ENCODE peak calls at places on chromosomes 6 and 20, in six cellular contexts. W, K, J, Q, H and S are unnamed samples.

GRCh38 chr6:2132416-2132815 is 113.0 kb downstream of the GMDS start:
- DNase-seq in W (no peak), K (peak), J (no peak), Q (no peak), H (no peak), S (no peak)

GRCh38 chr20:1185316-1185741 is 548 bp upstream of the TMEM74B start:
- DNase-seq in W (no peak), K (no peak), J (peak), Q (peak), H (no peak), S (peak)

GRCh38 chr6:148998704-148999103 is 251.9 kb downstream of the UST start:
- DNase-seq in W (no peak), K (no peak), J (peak), Q (no peak), H (no peak), S (no peak)

GRCh38 chr6:4169028-4169789 is 33.8 kb upstream of the ECI2 start:
- DNase-seq in W (no peak), K (peak), J (no peak), Q (no peak), H (no peak), S (no peak)

GRCh38 chr20:3592931-3593330 is 70.3 kb downstream of the GFRA4 start:
- DNase-seq in W (no peak), K (no peak), J (no peak), Q (no peak), H (no peak), S (peak)

GRCh38 chr20:50339196-50339901 is 148.7 kb downstream of the CEBPB start:
- DNase-seq in W (no peak), K (peak), J (peak), Q (no peak), H (no peak), S (no peak)

GRCh38 chr20:51800132-51800721 is 2.1 kb downstream of the SALL4 start:
- DNase-seq in W (peak), K (no peak), J (peak), Q (peak), H (peak), S (peak)

GRCh38 chr6:30795549-30796293 is 51.4 kb upstream of the IER3 start:
- DNase-seq in W (no peak), K (no peak), J (no peak), Q (no peak), H (no peak), S (no peak)

GRCh38 chr6:4055420-4056041 is 23.4 kb downstream of the FAM217A start:
- DNase-seq in W (no peak), K (peak), J (peak), Q (no peak), H (no peak), S (peak)

DNA sequence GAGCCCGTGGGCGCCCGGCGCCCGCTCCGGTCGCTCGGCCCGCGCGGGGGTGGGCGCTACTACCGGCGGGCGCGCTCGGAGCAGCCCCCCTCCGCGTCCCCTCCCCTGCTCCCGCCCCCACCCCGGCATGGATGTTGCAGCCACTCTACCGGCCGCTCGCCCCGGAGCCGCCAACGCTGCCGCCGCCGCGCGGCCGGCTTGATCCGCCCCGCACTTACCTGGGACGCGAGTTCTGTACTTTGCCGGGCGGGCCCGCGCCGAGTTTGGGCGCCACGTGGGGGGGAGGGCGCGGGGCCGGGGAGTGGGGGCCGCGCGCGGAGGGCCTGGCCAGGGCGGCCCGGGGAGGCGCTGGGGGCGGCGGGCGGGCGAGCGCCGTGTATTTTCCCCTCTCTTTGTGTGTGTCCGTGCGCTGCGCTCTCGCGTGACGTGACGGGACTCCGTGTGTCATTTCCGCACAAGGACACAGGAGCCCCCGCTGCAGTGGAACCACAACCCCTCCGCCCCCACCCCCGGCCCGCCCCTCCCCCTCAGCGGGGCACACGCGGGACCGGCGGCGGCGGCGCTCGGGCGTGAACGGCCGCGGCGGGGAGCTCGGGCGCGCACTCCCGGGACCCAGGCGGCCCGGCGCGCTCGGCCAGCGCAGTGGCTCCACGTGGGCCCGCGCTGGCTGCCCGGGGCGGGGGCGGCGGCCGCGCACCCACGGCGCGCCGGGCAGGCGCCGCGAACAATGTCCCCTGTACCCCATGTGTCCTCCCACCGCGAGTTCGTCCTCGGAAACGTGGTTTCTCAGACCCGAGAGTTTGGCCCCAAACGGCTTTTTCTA is at the start of gene BEND3:
- DNase-seq in W (no peak), K (no peak), J (peak), Q (peak), H (no peak), S (peak)
- H3K18ac ChIP-seq in W (peak), K (no peak), J (peak), Q (peak), H (peak), S (peak)

GRCh38 chr6:158514176-158514575 is 45.7 kb upstream of the TMEM181 start:
- DNase-seq in W (no peak), K (no peak), J (no peak), Q (no peak), H (no peak), S (no peak)

GRCh38 chr6:158516098-158516497 is 43.8 kb upstream of the TMEM181 start:
- DNase-seq in W (no peak), K (no peak), J (no peak), Q (no peak), H (no peak), S (no peak)

GRCh38 chr6:158509465-158509864 is 50.4 kb upstream of the TMEM181 start:
- DNase-seq in W (peak), K (no peak), J (no peak), Q (no peak), H (no peak), S (no peak)

GRCh38 chr6:158514991-158515390 is 44.9 kb upstream of the TMEM181 start:
- DNase-seq in W (no peak), K (no peak), J (no peak), Q (no peak), H (no peak), S (no peak)

DNA sequence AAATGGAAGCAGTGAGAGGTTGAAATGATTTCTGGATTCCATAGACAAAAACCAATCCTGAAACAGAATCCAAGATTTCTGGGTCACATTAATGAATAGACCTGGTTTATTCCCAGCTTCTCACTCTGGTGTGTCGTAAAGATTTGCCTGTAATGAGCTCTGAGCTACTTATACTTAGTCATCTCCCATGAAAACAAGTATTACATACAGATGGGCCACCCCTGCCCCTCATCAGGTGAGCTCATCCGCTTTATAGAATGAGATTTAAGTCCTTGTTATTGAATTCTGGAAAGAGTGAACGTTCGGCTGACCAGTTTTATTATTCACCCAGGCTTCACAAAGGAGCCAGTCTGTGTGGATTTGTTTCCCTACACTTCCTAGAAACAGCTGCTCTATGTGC is 47.1 kb upstream of the TMEM181 start:
- DNase-seq in W (no peak), K (no peak), J (no peak), Q (no peak), H (no peak), S (no peak)
- H2BK5ac ChIP-seq in W (no peak), K (no peak), J (no peak), Q (no peak), H (no peak), S (no peak)

GRCh38 chr6:46395530-46395929 is 95.7 kb downstream of the RCAN2 start:
- DNase-seq in W (no peak), K (no peak), J (no peak), Q (no peak), H (no peak), S (no peak)

GRCh38 chr6:46392294-46392693 is 99.0 kb downstream of the RCAN2 start:
- DNase-seq in W (no peak), K (no peak), J (no peak), Q (no peak), H (no peak), S (no peak)

GRCh38 chr6:46390153-46390876 is 100.9 kb downstream of the RCAN2 start:
- DNase-seq in W (no peak), K (no peak), J (no peak), Q (no peak), H (no peak), S (peak)

GRCh38 chr6:46393161-46393939 is 97.9 kb downstream of the RCAN2 start:
- DNase-seq in W (no peak), K (no peak), J (no peak), Q (no peak), H (no peak), S (no peak)

GRCh38 chr6:46393940-46394337 is 97.3 kb downstream of the RCAN2 start:
- DNase-seq in W (no peak), K (no peak), J (no peak), Q (no peak), H (no peak), S (peak)
- H2AFZ ChIP-seq in W (no peak), K (no peak), J (no peak), Q (no peak), H (no peak), S (no peak)

GRCh38 chr6:133435065-133435728 is 194.0 kb downstream of the EYA4 start:
- DNase-seq in W (no peak), K (no peak), J (peak), Q (no peak), H (no peak), S (no peak)

GRCh38 chr6:133428299-133428698 is 187.1 kb downstream of the EYA4 start:
- DNase-seq in W (no peak), K (no peak), J (no peak), Q (no peak), H (no peak), S (peak)

GRCh38 chr6:133431031-133431430 is 189.9 kb downstream of the EYA4 start:
- DNase-seq in W (no peak), K (no peak), J (no peak), Q (no peak), H (no peak), S (no peak)

GRCh38 chr6:133430530-133430929 is 189.4 kb downstream of the EYA4 start:
- DNase-seq in W (no peak), K (no peak), J (no peak), Q (no peak), H (no peak), S (no peak)

GRCh38 chr6:133432021-133432989 is 191.1 kb downstream of the EYA4 start:
- DNase-seq in W (peak), K (no peak), J (no peak), Q (no peak), H (peak), S (no peak)
- H3K18ac ChIP-seq in W (no peak), K (no peak), J (no peak), Q (no peak), H (peak), S (no peak)

DNA sequence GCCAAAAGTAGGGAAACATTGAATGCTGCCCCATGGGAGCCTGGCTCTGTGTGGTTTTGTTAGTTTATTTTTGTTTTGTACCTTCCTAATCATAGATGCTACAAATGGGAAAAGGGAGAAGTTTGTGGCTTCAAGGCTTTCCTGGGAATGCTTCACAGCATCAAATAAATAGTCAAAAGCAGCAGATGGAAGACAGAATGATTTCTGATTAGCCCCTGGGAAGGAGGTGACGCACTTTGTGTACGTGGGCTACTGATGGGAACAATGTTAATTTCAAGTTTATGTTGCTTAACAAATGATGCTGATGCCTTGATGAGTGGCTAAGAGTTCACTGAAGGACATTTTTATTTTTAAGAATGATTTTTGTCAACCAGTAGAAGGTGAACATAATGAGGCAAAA is 532.8 kb downstream of the BCKDHB start:
- DNase-seq in W (no peak), K (peak), J (peak), Q (no peak), H (no peak), S (no peak)
- H2BK5ac ChIP-seq in W (no peak), K (peak), J (no peak), Q (no peak), H (no peak), S (no peak)

GRCh38 chr6:22568854-22569253 is 512 bp upstream of the HDGFL1 start:
- DNase-seq in W (no peak), K (no peak), J (no peak), Q (no peak), H (no peak), S (no peak)
- H2AFZ ChIP-seq in W (no peak), K (no peak), J (no peak), Q (no peak), H (no peak), S (no peak)

GRCh38 chr20:31570735-31571617 is 34.1 kb upstream of the ID1 start:
- DNase-seq in W (no peak), K (no peak), J (no peak), Q (no peak), H (no peak), S (no peak)

GRCh38 chr20:31568041-31568731 is 36.9 kb upstream of the ID1 start:
- DNase-seq in W (no peak), K (peak), J (no peak), Q (no peak), H (no peak), S (peak)

GRCh38 chr20:31569163-31570020 is 35.7 kb upstream of the ID1 start:
- DNase-seq in W (peak), K (peak), J (peak), Q (no peak), H (no peak), S (peak)

GRCh38 chr20:31568773-31569162 is 36.3 kb upstream of the ID1 start:
- DNase-seq in W (no peak), K (no peak), J (no peak), Q (no peak), H (no peak), S (no peak)

GRCh38 chr20:31570021-31570463 is 35.0 kb upstream of the ID1 start:
- DNase-seq in W (no peak), K (no peak), J (no peak), Q (no peak), H (no peak), S (no peak)
- H3K18ac ChIP-seq in W (no peak), K (no peak), J (peak), Q (no peak), H (no peak), S (peak)

GRCh38 chr6:165574770-165575549 is 88.1 kb downstream of the PDE10A start:
- DNase-seq in W (no peak), K (peak), J (no peak), Q (no peak), H (no peak), S (peak)

GRCh38 chr6:165571068-165571682 is 91.9 kb downstream of the PDE10A start:
- DNase-seq in W (no peak), K (peak), J (peak), Q (no peak), H (no peak), S (peak)

GRCh38 chr6:165573671-165574070 is 89.4 kb downstream of the PDE10A start:
- DNase-seq in W (no peak), K (peak), J (peak), Q (no peak), H (no peak), S (no peak)

GRCh38 chr6:165574220-165574619 is 88.8 kb downstream of the PDE10A start:
- DNase-seq in W (no peak), K (no peak), J (no peak), Q (no peak), H (no peak), S (no peak)

DNA sequence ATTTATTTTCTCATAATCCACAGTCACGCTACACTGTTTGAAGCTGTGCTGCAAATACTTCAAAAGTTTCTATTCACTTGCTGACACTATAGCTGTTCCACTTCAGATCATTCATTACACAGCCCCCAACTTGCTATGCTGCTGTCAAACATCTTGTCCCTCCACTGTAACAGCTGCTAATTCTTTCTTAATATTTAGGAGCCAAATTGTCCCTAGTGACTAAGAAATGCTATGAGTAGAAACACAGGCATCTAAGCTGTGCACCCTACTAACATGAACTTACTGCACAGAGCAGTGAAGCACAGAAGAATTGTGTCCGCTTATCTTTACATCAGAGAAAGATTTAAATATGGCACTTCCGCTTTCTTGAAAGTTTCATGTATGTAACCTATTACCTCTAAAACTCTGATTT is 91.3 kb downstream of the PDE10A start:
- DNase-seq in W (no peak), K (peak), J (no peak), Q (no peak), H (no peak), S (peak)
- H2BK5ac ChIP-seq in W (no peak), K (peak), J (no peak), Q (no peak), H (no peak), S (no peak)